ENCODE peak calls at places on chromosome 1, in nine cellular contexts. L, B, U, P, K, T, W, Q and J are unnamed samples.

GRCh38 chr1:55257958-55258357 is 42.8 kb upstream of the USP24 start:
- DNase-seq in L (peak), W (no peak), T (peak), B (peak), P (no peak), Q (no peak), K (no peak), U (no peak), J (no peak)

GRCh38 chr1:192994141-192994540 is 65.0 kb downstream of the UCHL5 start:
- DNase-seq in Q (no peak), T (no peak), K (no peak), W (no peak), P (no peak), U (no peak), B (no peak), L (no peak), J (no peak)

GRCh38 chr1:31372961-31373896 is at the start of gene FABP3:
- DNase-seq in Q (peak), L (no peak), W (peak), K (no peak), P (peak), U (no peak), B (no peak), T (no peak), J (no peak)

GRCh38 chr1:84247425-84248220 is 53.9 kb upstream of the SAMD13 start:
- DNase-seq in U (peak), W (peak), P (peak), Q (peak), T (no peak), L (no peak), K (no peak), B (no peak), J (no peak)

GRCh38 chr1:56301791-56302190 is 277.6 kb downstream of the PLPP3 start:
- DNase-seq in P (peak), W (no peak), B (no peak), U (peak), L (no peak), K (peak), Q (no peak), T (no peak), J (no peak)

GRCh38 chr1:44485229-44485932 is 80.3 kb downstream of the RNF220 start:
- DNase-seq in L (no peak), U (peak), Q (peak), K (peak), P (peak), B (no peak), T (no peak), W (peak), J (peak)

GRCh38 chr1:204479387-204480136 is 15.0 kb downstream of the PIK3C2B start:
- DNase-seq in U (no peak), B (no peak), T (no peak), K (no peak), P (no peak), L (no peak), W (peak), Q (no peak), J (no peak)

GRCh38 chr1:247370786-247371732 is 39.4 kb upstream of the ZNF496 start:
- DNase-seq in K (no peak), P (peak), Q (no peak), B (no peak), T (no peak), W (no peak), U (no peak), L (no peak), J (no peak)

GRCh38 chr1:220294754-220295419 is 22.6 kb upstream of the RAB3GAP2 start:
- DNase-seq in W (no peak), Q (no peak), L (no peak), K (no peak), B (no peak), U (no peak), T (no peak), P (peak), J (no peak)

GRCh38 chr1:172351761-172352161 is 68.7 kb upstream of the C1orf105 start:
- DNase-seq in B (no peak), K (no peak), Q (no peak), L (no peak), P (peak), T (no peak), U (no peak), W (no peak), J (no peak)

GRCh38 chr1:240169188-240169587 is 77.5 kb downstream of the FMN2 start:
- DNase-seq in T (no peak), U (no peak), P (peak), K (no peak), L (no peak), B (no peak), W (no peak), Q (peak), J (no peak)

GRCh38 chr1:199550384-199551067 is 477.0 kb upstream of the NR5A2 start:
- DNase-seq in P (no peak), K (no peak), U (no peak), L (no peak), Q (no peak), B (no peak), W (no peak), T (no peak), J (peak)

GRCh38 chr1:68141079-68141800 is 90.8 kb upstream of the DIRAS3 start:
- DNase-seq in B (no peak), W (no peak), Q (peak), L (no peak), T (no peak), P (no peak), K (no peak), U (no peak), J (no peak)

GRCh38 chr1:110176299-110176956 is 26.1 kb downstream of the SLC6A17 start:
- DNase-seq in B (no peak), P (no peak), T (no peak), L (no peak), Q (no peak), U (no peak), K (no peak), W (no peak), J (peak)

GRCh38 chr1:121546830-121547680 is 362.3 kb downstream of the SRGAP2C start:
- DNase-seq in K (peak), B (no peak), U (no peak), Q (no peak), T (no peak), P (no peak), L (no peak), W (peak), J (no peak)

GRCh38 chr1:204036882-204037645 is 35.9 kb upstream of the SOX13 start:
- DNase-seq in U (no peak), B (no peak), L (no peak), W (no peak), T (no peak), Q (peak), P (no peak), K (no peak), J (no peak)

GRCh38 chr1:203049576-203050180 is 23.4 kb downstream of the PPFIA4 start:
- DNase-seq in U (no peak), B (no peak), P (no peak), T (no peak), Q (no peak), K (no peak), W (no peak), L (no peak), J (no peak)

GRCh38 chr1:183276386-183276785 is 90.3 kb downstream of the LAMC2 start:
- DNase-seq in K (no peak), L (no peak), W (no peak), B (no peak), Q (peak), U (no peak), P (peak), T (no peak), J (no peak)

GRCh38 chr1:94962745-94963265 is 35.9 kb upstream of the CNN3 start:
- DNase-seq in P (peak), Q (no peak), L (peak), K (no peak), U (no peak), T (peak), W (no peak), B (no peak), J (no peak)

GRCh38 chr1:28132110-28132897 is 43.9 kb upstream of the EYA3 start:
- DNase-seq in L (no peak), B (no peak), P (no peak), U (no peak), T (peak), K (no peak), W (no peak), Q (no peak), J (no peak)

GRCh38 chr1:41023279-41023990 is 1.9 kb upstream of the SLFNL1 start:
- DNase-seq in P (peak), Q (peak), L (no peak), W (no peak), K (no peak), B (no peak), U (no peak), T (no peak), J (no peak)

GRCh38 chr1:236413688-236414087 is 19.6 kb downstream of the EDARADD start:
- DNase-seq in W (no peak), K (no peak), P (no peak), Q (no peak), T (no peak), L (no peak), B (no peak), U (no peak), J (no peak)

GRCh38 chr1:223199094-223199647 is 56.1 kb upstream of the TLR5 start:
- DNase-seq in P (no peak), T (no peak), U (no peak), Q (no peak), W (peak), K (no peak), B (no peak), L (no peak), J (no peak)

GRCh38 chr1:231841616-231842344 is 215.2 kb downstream of the DISC1 start:
- DNase-seq in W (peak), L (no peak), B (no peak), Q (no peak), K (no peak), P (no peak), U (no peak), T (no peak), J (no peak)

GRCh38 chr1:34779526-34779925 is 1.5 kb upstream of the GJB3 start:
- DNase-seq in T (no peak), Q (no peak), B (no peak), K (no peak), L (no peak), U (no peak), W (peak), P (no peak), J (no peak)

GRCh38 chr1:89844236-89844807 is 23.5 kb downstream of the LRRC8D start:
- DNase-seq in W (peak), L (peak), B (peak), T (peak), U (no peak), Q (no peak), K (no peak), P (peak), J (no peak)

GRCh38 chr1:226649780-226650179 is 89.3 kb downstream of the ITPKB start:
- DNase-seq in T (peak), U (no peak), Q (peak), K (no peak), W (no peak), L (no peak), P (peak), B (no peak), J (no peak)

GRCh38 chr1:154326546-154327465 is 1.5 kb downstream of the ATP8B2 start:
- DNase-seq in K (peak), T (no peak), L (peak), U (no peak), W (peak), Q (no peak), P (peak), B (no peak), J (no peak)

GRCh38 chr1:42601472-42601871 is 56.8 kb upstream of the PPIH start:
- DNase-seq in U (no peak), T (no peak), W (no peak), K (no peak), Q (no peak), B (no peak), L (no peak), P (no peak), J (no peak)

GRCh38 chr1:115463347-115463746 is 125.3 kb upstream of the NGF start:
- DNase-seq in W (no peak), T (no peak), P (no peak), B (no peak), U (no peak), Q (peak), L (no peak), K (no peak), J (no peak)

GRCh38 chr1:8439015-8439702 is 121.2 kb downstream of the SLC45A1 start:
- DNase-seq in W (no peak), P (peak), T (peak), Q (peak), K (peak), L (no peak), U (no peak), B (no peak), J (no peak)

GRCh38 chr1:246302251-246302625 is 204.8 kb downstream of the SMYD3 start:
- DNase-seq in U (no peak), T (no peak), Q (no peak), W (no peak), L (no peak), K (no peak), B (no peak), P (no peak), J (no peak)

GRCh38 chr1:39676951-39677350 is 5.0 kb upstream of the NT5C1A start:
- DNase-seq in Q (no peak), T (no peak), K (no peak), U (no peak), W (no peak), P (no peak), B (no peak), L (no peak), J (no peak)

GRCh38 chr1:178189814-178190213 is 95.9 kb downstream of the RASAL2 start:
- DNase-seq in W (no peak), P (no peak), K (no peak), B (no peak), T (peak), U (no peak), Q (peak), L (no peak), J (no peak)

GRCh38 chr1:239976130-239976968 is 115.3 kb upstream of the FMN2 start:
- DNase-seq in P (peak), U (peak), B (peak), T (peak), K (peak), L (peak), Q (peak), W (peak), J (peak)

GRCh38 chr1:33349778-33350610 is 29.1 kb upstream of the A3GALT2 start:
- DNase-seq in W (peak), U (no peak), Q (peak), L (peak), T (peak), B (peak), P (peak), K (no peak), J (no peak)

GRCh38 chr1:34928066-34928864 is 1.2 kb downstream of the DLGAP3 start:
- DNase-seq in K (no peak), P (no peak), T (no peak), L (no peak), U (no peak), W (no peak), B (no peak), Q (peak), J (no peak)

GRCh38 chr1:41870076-41870562 is 48.6 kb downstream of the HIVEP3 start:
- DNase-seq in T (peak), U (no peak), Q (peak), B (no peak), K (no peak), P (peak), L (no peak), W (peak), J (no peak)

GRCh38 chr1:197663178-197663953 is 111.9 kb downstream of the DENND1B start:
- DNase-seq in P (no peak), K (no peak), U (no peak), T (no peak), Q (peak), W (no peak), L (no peak), B (no peak), J (no peak)